ENCODE peak calls at places on chromosome 22, in five cellular contexts. R, M, K, E and J are unnamed samples.

GRCh38 chr22:21033895-21034294 is 1.5 kb upstream of the SLC7A4 start:
- DNase-seq in R (no peak), M (no peak), K (no peak), E (no peak), J (no peak)

GRCh38 chr22:23696326-23696851 is 5.6 kb downstream of the RGL4 start:
- DNase-seq in R (no peak), M (no peak), K (peak), E (peak), J (peak)

GRCh38 chr22:48889209-48889830 is 938.4 kb downstream of the BRD1 start:
- DNase-seq in R (no peak), M (no peak), K (no peak), E (no peak), J (no peak)

GRCh38 chr22:37661160-37661924 is 2.8 kb downstream of the PDXP start:
- DNase-seq in R (no peak), M (peak), K (no peak), E (no peak), J (no peak)

GRCh38 chr22:40281717-40282116 is 64.6 kb upstream of the ADSL start:
- DNase-seq in R (no peak), M (no peak), K (no peak), E (no peak), J (no peak)

GRCh38 chr22:20966883-20967696 is at the start of gene AIFM3:
- DNase-seq in R (no peak), M (no peak), K (no peak), E (no peak), J (no peak)

GRCh38 chr22:26610072-26610958 is 7.5 kb downstream of the CRYBB1 start:
- DNase-seq in R (peak), M (peak), K (peak), E (peak), J (peak)

GRCh38 chr22:20418211-20418788 is 19.3 kb downstream of the SCARF2 start:
- DNase-seq in R (peak), M (peak), K (peak), E (peak), J (peak)

GRCh38 chr22:46740910-46741785 is 3.1 kb upstream of the CERK start:
- DNase-seq in R (no peak), M (no peak), K (no peak), E (no peak), J (no peak)

GRCh38 chr22:38437416-38437815 is 17.6 kb downstream of the KCNJ4 start:
- DNase-seq in R (no peak), M (no peak), K (no peak), E (no peak), J (no peak)

GRCh38 chr22:50665212-50665611 is 7.4 kb upstream of the SHANK3 start:
- DNase-seq in R (no peak), M (no peak), K (no peak), E (no peak), J (no peak)

GRCh38 chr22:29156507-29156906 is 49.2 kb upstream of the EMID1 start:
- DNase-seq in R (no peak), M (peak), K (no peak), E (no peak), J (no peak)

GRCh38 chr22:49826603-49827306 is 918 bp downstream of the BRD1 start:
- DNase-seq in R (peak), M (peak), K (no peak), E (no peak), J (no peak)

GRCh38 chr22:29451863-29452262 is 13.5 kb downstream of the RFPL1 start:
- DNase-seq in R (no peak), M (no peak), K (no peak), E (no peak), J (no peak)

GRCh38 chr22:49208003-49208402 is 619.7 kb downstream of the BRD1 start:
- DNase-seq in R (no peak), M (no peak), K (no peak), E (no peak), J (no peak)

GRCh38 chr22:37218771-37219411 is 6.6 kb upstream of the SSTR3 start:
- DNase-seq in R (peak), M (no peak), K (peak), E (peak), J (peak)

GRCh38 chr22:42388130-42388797 is 43.9 kb downstream of the NFAM1 start:
- DNase-seq in R (no peak), M (peak), K (no peak), E (no peak), J (no peak)

GRCh38 chr22:27842994-27843431 is 41.5 kb upstream of the MN1 start:
- DNase-seq in R (no peak), M (peak), K (no peak), E (no peak), J (no peak)

GRCh38 chr22:26318975-26319374 is 110.1 kb upstream of the ASPHD2 start:
- DNase-seq in R (no peak), M (peak), K (no peak), E (no peak), J (no peak)

GRCh38 chr22:37544955-37545702 is 15.2 kb upstream of the CDC42EP1 start:
- DNase-seq in R (peak), M (peak), K (peak), E (peak), J (peak)

GRCh38 chr22:20438066-20438677 is 547 bp upstream of the SCARF2 start:
- DNase-seq in R (no peak), M (peak), K (no peak), E (no peak), J (no peak)

GRCh38 chr22:47172771-47173534 is 410.5 kb downstream of the TBC1D22A start:
- DNase-seq in R (no peak), M (no peak), K (no peak), E (no peak), J (no peak)

GRCh38 chr22:20393705-20394476 is at the start of gene ZNF74:
- DNase-seq in R (peak), M (peak), K (peak), E (peak), J (peak)

GRCh38 chr22:48749555-48750227 is 1078.0 kb downstream of the BRD1 start:
- DNase-seq in R (no peak), M (no peak), K (no peak), E (no peak), J (no peak)

GRCh38 chr22:37001826-37002225 is 17.4 kb downstream of the TST start:
- DNase-seq in R (no peak), M (no peak), K (no peak), E (no peak), J (no peak)

GRCh38 chr22:50718352-50718709 is 19.7 kb upstream of the ACR start:
- DNase-seq in R (no peak), M (no peak), K (no peak), E (no peak), J (no peak)

GRCh38 chr22:24424901-24425775 is 2.3 kb upstream of the ADORA2A start:
- DNase-seq in R (no peak), M (no peak), K (no peak), E (no peak), J (no peak)

GRCh38 chr22:38443675-38444521 is 11.1 kb downstream of the KCNJ4 start:
- DNase-seq in R (no peak), M (no peak), K (no peak), E (no peak), J (no peak)

GRCh38 chr22:26579331-26579886 is 10.5 kb downstream of the TPST2 start:
- DNase-seq in R (peak), M (no peak), K (peak), E (peak), J (peak)

GRCh38 chr22:27809700-27810365 is 8.3 kb upstream of the MN1 start:
- DNase-seq in R (no peak), M (no peak), K (no peak), E (no peak), J (no peak)

GRCh38 chr22:41092847-41093371 is 517 bp downstream of the EP300 start:
- DNase-seq in R (peak), M (peak), K (no peak), E (no peak), J (no peak)

GRCh38 chr22:24920029-24920428 is 26.5 kb downstream of the LHFPL7 start:
- DNase-seq in R (no peak), M (no peak), K (no peak), E (no peak), J (no peak)

GRCh38 chr22:31290494-31291402 is 1.5 kb downstream of the PIK3IP1 start:
- DNase-seq in R (peak), M (peak), K (peak), E (peak), J (peak)

GRCh38 chr22:48353116-48353947 is 1474.3 kb downstream of the BRD1 start:
- DNase-seq in R (no peak), M (no peak), K (no peak), E (no peak), J (no peak)

GRCh38 chr22:45284705-45285305 is at the start of gene UPK3A:
- DNase-seq in R (peak), M (peak), K (peak), E (peak), J (peak)